ENCODE peak calls at places on chromosomes 13 and 19, in six cellular contexts. One of them, this sample, is unnamed.

GRCh38 chr13:77325371-77325941 is 1.4 kb downstream of the MYCBP2 start:
- DNase-seq in A549: no peak
- DNase-seq in body of pancreas: no peak
- DNase-seq in aorta: no peak
- DNase-seq in ascending aorta: no peak
- DNase-seq in CD8-positive, alpha-beta memory T cell: no peak
- DNase-seq in this sample: no peak

GRCh38 chr19:55712804-55713631 is 25.2 kb downstream of the NLRP9 start:
- DNase-seq in A549: no peak
- DNase-seq in body of pancreas: no peak
- DNase-seq in aorta: no peak
- DNase-seq in ascending aorta: no peak
- DNase-seq in CD8-positive, alpha-beta memory T cell: no peak
- DNase-seq in this sample: no peak

GRCh38 chr13:41034862-41035261 is 15.7 kb upstream of the ELF1 start:
- DNase-seq in A549: no peak
- DNase-seq in body of pancreas: no peak
- DNase-seq in aorta: no peak
- DNase-seq in ascending aorta: no peak
- DNase-seq in CD8-positive, alpha-beta memory T cell: no peak
- DNase-seq in this sample: no peak

GRCh38 chr19:29324717-29325116 is 111.8 kb upstream of the UQCRFS1 start:
- DNase-seq in A549: no peak
- DNase-seq in body of pancreas: no peak
- DNase-seq in aorta: no peak
- DNase-seq in ascending aorta: no peak
- DNase-seq in CD8-positive, alpha-beta memory T cell: no peak
- DNase-seq in this sample: no peak

GRCh38 chr19:18059297-18059696 is 27.4 kb downstream of the IL12RB1 start:
- DNase-seq in A549: no peak
- DNase-seq in body of pancreas: no peak
- DNase-seq in aorta: no peak
- DNase-seq in ascending aorta: no peak
- DNase-seq in CD8-positive, alpha-beta memory T cell: no peak
- DNase-seq in this sample: no peak

GRCh38 chr19:30224689-30225606 is 147.2 kb upstream of the ZNF536 start:
- DNase-seq in A549: peak
- DNase-seq in body of pancreas: no peak
- DNase-seq in aorta: no peak
- DNase-seq in ascending aorta: no peak
- DNase-seq in CD8-positive, alpha-beta memory T cell: no peak
- DNase-seq in this sample: peak

GRCh38 chr19:13023666-13024065 is 28.4 kb downstream of the NFIX start:
- DNase-seq in A549: no peak
- DNase-seq in body of pancreas: no peak
- DNase-seq in aorta: no peak
- DNase-seq in ascending aorta: no peak
- DNase-seq in CD8-positive, alpha-beta memory T cell: no peak
- DNase-seq in this sample: no peak

GRCh38 chr19:16714702-16715294 is 4.8 kb upstream of the NWD1 start:
- DNase-seq in A549: no peak
- DNase-seq in body of pancreas: peak
- DNase-seq in aorta: peak
- DNase-seq in ascending aorta: no peak
- DNase-seq in CD8-positive, alpha-beta memory T cell: peak
- DNase-seq in this sample: peak

GRCh38 chr13:109780880-109781383 is 5.5 kb downstream of the IRS2 start:
- DNase-seq in A549: no peak
- DNase-seq in body of pancreas: no peak
- DNase-seq in aorta: no peak
- DNase-seq in ascending aorta: no peak
- DNase-seq in CD8-positive, alpha-beta memory T cell: no peak
- DNase-seq in this sample: no peak

GRCh38 chr13:109779876-109780516 is 6.4 kb downstream of the IRS2 start:
- DNase-seq in A549: no peak
- DNase-seq in body of pancreas: no peak
- DNase-seq in aorta: no peak
- DNase-seq in ascending aorta: no peak
- DNase-seq in CD8-positive, alpha-beta memory T cell: no peak
- DNase-seq in this sample: no peak

GRCh38 chr13:109782066-109782822 is 4.1 kb downstream of the IRS2 start:
- DNase-seq in A549: no peak
- DNase-seq in body of pancreas: no peak
- DNase-seq in aorta: no peak
- DNase-seq in ascending aorta: no peak
- DNase-seq in CD8-positive, alpha-beta memory T cell: peak
- DNase-seq in this sample: peak

GRCh38 chr13:109782823-109783411 is 3.5 kb downstream of the IRS2 start:
- DNase-seq in A549: no peak
- DNase-seq in body of pancreas: no peak
- DNase-seq in aorta: no peak
- DNase-seq in ascending aorta: no peak
- DNase-seq in CD8-positive, alpha-beta memory T cell: no peak
- DNase-seq in this sample: peak

GRCh38 chr13:109781384-109782065 is 4.9 kb downstream of the IRS2 start:
- DNase-seq in A549: no peak
- DNase-seq in body of pancreas: no peak
- DNase-seq in aorta: no peak
- DNase-seq in ascending aorta: no peak
- DNase-seq in CD8-positive, alpha-beta memory T cell: no peak
- DNase-seq in this sample: peak
- H3K4me3 ChIP-seq in A549: peak
- H3K4me3 ChIP-seq in body of pancreas: no peak
- H3K4me3 ChIP-seq in aorta: peak
- H3K4me3 ChIP-seq in ascending aorta: peak
- H3K4me3 ChIP-seq in CD8-positive, alpha-beta memory T cell: no peak
- H3K4me3 ChIP-seq in this sample: peak

GRCh38 chr19:310781-311496 is 19.7 kb upstream of the PLPP2 start:
- DNase-seq in A549: no peak
- DNase-seq in body of pancreas: no peak
- DNase-seq in aorta: no peak
- DNase-seq in ascending aorta: no peak
- DNase-seq in CD8-positive, alpha-beta memory T cell: no peak
- DNase-seq in this sample: no peak
- H3K4me3 ChIP-seq in A549: no peak
- H3K4me3 ChIP-seq in body of pancreas: no peak
- H3K4me3 ChIP-seq in aorta: no peak
- H3K4me3 ChIP-seq in ascending aorta: no peak
- H3K4me3 ChIP-seq in CD8-positive, alpha-beta memory T cell: no peak
- H3K4me3 ChIP-seq in this sample: no peak

GRCh38 chr19:311813-312261 is 20.6 kb upstream of the PLPP2 start:
- DNase-seq in A549: no peak
- DNase-seq in body of pancreas: no peak
- DNase-seq in aorta: no peak
- DNase-seq in ascending aorta: no peak
- DNase-seq in CD8-positive, alpha-beta memory T cell: no peak
- DNase-seq in this sample: no peak
- H3K4me3 ChIP-seq in A549: no peak
- H3K4me3 ChIP-seq in body of pancreas: no peak
- H3K4me3 ChIP-seq in aorta: no peak
- H3K4me3 ChIP-seq in ascending aorta: no peak
- H3K4me3 ChIP-seq in CD8-positive, alpha-beta memory T cell: no peak
- H3K4me3 ChIP-seq in this sample: no peak

DNA sequence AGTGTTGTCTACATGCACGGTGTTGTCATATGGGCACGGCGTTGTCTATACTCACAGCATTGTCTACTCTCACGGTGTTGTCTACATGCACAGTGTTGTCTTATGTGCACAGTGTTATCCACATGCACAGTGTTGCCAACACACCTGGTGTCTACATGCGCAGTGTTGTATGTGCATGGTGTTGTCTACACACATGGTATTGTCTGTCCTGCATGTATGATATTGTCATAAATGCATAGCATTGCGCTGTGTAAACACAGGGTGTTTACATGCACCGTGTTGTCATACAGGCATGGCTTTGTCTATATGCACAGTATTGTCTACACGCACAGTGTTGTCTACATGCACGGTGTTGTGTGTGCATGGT is 6.8 kb downstream of the ADPRHL1 start:
- DNase-seq in A549: no peak
- DNase-seq in body of pancreas: no peak
- DNase-seq in aorta: no peak
- DNase-seq in ascending aorta: no peak
- DNase-seq in CD8-positive, alpha-beta memory T cell: no peak
- DNase-seq in this sample: no peak
- H3K4me3 ChIP-seq in A549: no peak
- H3K4me3 ChIP-seq in body of pancreas: no peak
- H3K4me3 ChIP-seq in aorta: no peak
- H3K4me3 ChIP-seq in ascending aorta: no peak
- H3K4me3 ChIP-seq in CD8-positive, alpha-beta memory T cell: no peak
- H3K4me3 ChIP-seq in this sample: no peak

GRCh38 chr19:295687-296370 is 4.6 kb upstream of the PLPP2 start:
- DNase-seq in A549: no peak
- DNase-seq in body of pancreas: peak
- DNase-seq in aorta: no peak
- DNase-seq in ascending aorta: no peak
- DNase-seq in CD8-positive, alpha-beta memory T cell: no peak
- DNase-seq in this sample: no peak
- H3K4me3 ChIP-seq in A549: no peak
- H3K4me3 ChIP-seq in body of pancreas: no peak
- H3K4me3 ChIP-seq in aorta: no peak
- H3K4me3 ChIP-seq in ascending aorta: no peak
- H3K4me3 ChIP-seq in CD8-positive, alpha-beta memory T cell: no peak
- H3K4me3 ChIP-seq in this sample: no peak

GRCh38 chr19:38251564-38252051 is 4.6 kb downstream of the PPP1R14A start:
- DNase-seq in A549: no peak
- DNase-seq in body of pancreas: no peak
- DNase-seq in aorta: peak
- DNase-seq in ascending aorta: peak
- DNase-seq in CD8-positive, alpha-beta memory T cell: no peak
- DNase-seq in this sample: no peak

GRCh38 chr19:38250821-38251563 is 5.2 kb downstream of the PPP1R14A start:
- DNase-seq in A549: no peak
- DNase-seq in body of pancreas: peak
- DNase-seq in aorta: peak
- DNase-seq in ascending aorta: peak
- DNase-seq in CD8-positive, alpha-beta memory T cell: no peak
- DNase-seq in this sample: no peak

GRCh38 chr19:38252385-38252784 is 3.8 kb downstream of the PPP1R14A start:
- DNase-seq in A549: no peak
- DNase-seq in body of pancreas: no peak
- DNase-seq in aorta: no peak
- DNase-seq in ascending aorta: no peak
- DNase-seq in CD8-positive, alpha-beta memory T cell: no peak
- DNase-seq in this sample: no peak

GRCh38 chr19:38253788-38254187 is 2.4 kb downstream of the PPP1R14A start:
- DNase-seq in A549: no peak
- DNase-seq in body of pancreas: no peak
- DNase-seq in aorta: no peak
- DNase-seq in ascending aorta: no peak
- DNase-seq in CD8-positive, alpha-beta memory T cell: no peak
- DNase-seq in this sample: no peak

GRCh38 chr19:38252935-38253691 is 3.1 kb downstream of the PPP1R14A start:
- DNase-seq in A549: no peak
- DNase-seq in body of pancreas: no peak
- DNase-seq in aorta: peak
- DNase-seq in ascending aorta: peak
- DNase-seq in CD8-positive, alpha-beta memory T cell: no peak
- DNase-seq in this sample: no peak
- H3K4me3 ChIP-seq in A549: no peak
- H3K4me3 ChIP-seq in body of pancreas: no peak
- H3K4me3 ChIP-seq in aorta: peak
- H3K4me3 ChIP-seq in ascending aorta: peak
- H3K4me3 ChIP-seq in CD8-positive, alpha-beta memory T cell: no peak
- H3K4me3 ChIP-seq in this sample: no peak

DNA sequence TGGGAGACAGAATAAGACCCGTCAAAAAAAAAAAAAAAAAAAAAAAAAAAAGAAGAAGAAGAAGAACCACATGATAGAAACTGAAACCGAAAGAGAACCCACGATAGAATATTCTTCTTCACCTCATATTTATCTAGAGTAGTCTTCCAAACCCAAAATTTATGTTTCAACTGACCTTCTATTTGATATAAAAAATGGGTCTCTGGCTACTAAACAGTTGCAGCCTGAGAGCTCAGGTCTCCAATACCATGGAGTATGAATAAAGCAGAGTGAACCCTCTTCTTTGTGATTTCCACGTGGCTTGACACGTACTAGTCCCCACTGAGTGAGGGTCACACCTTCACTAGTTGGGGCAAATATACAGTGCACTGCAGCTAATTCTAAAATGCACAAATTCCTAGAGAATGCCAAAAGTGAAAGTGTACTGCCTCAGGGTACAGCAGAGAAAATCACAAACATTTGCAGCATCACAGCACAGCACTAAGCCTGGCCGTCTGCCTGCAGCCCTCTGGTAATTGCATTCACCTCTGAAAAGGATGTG is 30.8 kb upstream of the RFC3 start:
- DNase-seq in A549: no peak
- DNase-seq in body of pancreas: no peak
- DNase-seq in aorta: no peak
- DNase-seq in ascending aorta: no peak
- DNase-seq in CD8-positive, alpha-beta memory T cell: no peak
- DNase-seq in this sample: peak
- H3K4me3 ChIP-seq in A549: peak
- H3K4me3 ChIP-seq in body of pancreas: no peak
- H3K4me3 ChIP-seq in aorta: no peak
- H3K4me3 ChIP-seq in ascending aorta: peak
- H3K4me3 ChIP-seq in CD8-positive, alpha-beta memory T cell: peak
- H3K4me3 ChIP-seq in this sample: no peak

GRCh38 chr13:110308377-110309158 is 1.5 kb downstream of the COL4A2 start:
- DNase-seq in A549: no peak
- DNase-seq in body of pancreas: peak
- DNase-seq in aorta: no peak
- DNase-seq in ascending aorta: no peak
- DNase-seq in CD8-positive, alpha-beta memory T cell: no peak
- DNase-seq in this sample: peak
- H3K4me3 ChIP-seq in A549: peak
- H3K4me3 ChIP-seq in body of pancreas: peak
- H3K4me3 ChIP-seq in aorta: peak
- H3K4me3 ChIP-seq in ascending aorta: peak
- H3K4me3 ChIP-seq in CD8-positive, alpha-beta memory T cell: no peak
- H3K4me3 ChIP-seq in this sample: peak

This sample was measured in A673.